ENCODE peak calls at places on chromosomes 11 and 22, in four cellular contexts. M is H7, R is sigmoid colon, V is Caki2. H is an unnamed sample.

GRCh38 chr11:35227551-35228341 is 88.8 kb downstream of the CD44 start:
- DNase-seq in R (no peak), V (no peak), M (no peak), H (no peak)

GRCh38 chr22:19879996-19880785 is 25.5 kb upstream of the GNB1L start:
- DNase-seq in R (peak), M (peak), V (no peak), H (no peak)

GRCh38 chr11:14423633-14424032 is 64.7 kb upstream of the RRAS2 start:
- DNase-seq in M (no peak), V (no peak), R (no peak), H (no peak)

GRCh38 chr11:7527029-7527428 is 13.2 kb downstream of the PPFIBP2 start:
- DNase-seq in V (no peak), R (no peak), M (no peak), H (no peak)

GRCh38 chr22:39012525-39013516 is 1.2 kb upstream of the APOBEC3C start:
- DNase-seq in V (peak), M (no peak), R (no peak), H (no peak)

GRCh38 chr22:44182591-44183588 is 2.2 kb downstream of the PARVG start:
- DNase-seq in V (no peak), R (peak), M (no peak), H (peak)

GRCh38 chr11:121479355-121479754 is 26.6 kb upstream of the SORL1-AS1 start:
- DNase-seq in V (no peak), R (no peak), M (peak), H (no peak)

GRCh38 chr22:39478461-39478860 is 21.6 kb downstream of the MGAT3 start:
- DNase-seq in M (peak), V (peak), R (no peak), H (no peak)

GRCh38 chr11:126176853-126177470 is 34.5 kb downstream of the RPUSD4 start:
- DNase-seq in R (no peak), V (no peak), M (no peak), H (no peak)

GRCh38 chr11:116072776-116073175 is 568.6 kb upstream of the CADM1 start:
- DNase-seq in V (no peak), M (peak), R (no peak), H (no peak)

GRCh38 chr11:32032478-32032877 is 58.4 kb upstream of the RCN1 start:
- DNase-seq in R (no peak), M (no peak), V (no peak), H (no peak)

GRCh38 chr22:24059121-24059520 is 48.0 kb downstream of the CABIN1 start:
- DNase-seq in M (no peak), R (no peak), V (no peak), H (no peak)

GRCh38 chr11:63835156-63835540 is 3.8 kb upstream of the MARK2 start:
- DNase-seq in V (no peak), M (no peak), R (no peak), H (no peak)

GRCh38 chr22:35564975-35565867 is 24.6 kb downstream of the RASD2 start:
- DNase-seq in M (no peak), R (no peak), V (no peak), H (no peak)

GRCh38 chr22:35065796-35066218 is at the start of gene ISX:
- DNase-seq in M (no peak), V (no peak), R (no peak), H (no peak)

GRCh38 chr22:24005201-24005600 is at the start of gene GSTT4:
- DNase-seq in R (peak), V (no peak), M (peak), H (no peak)

GRCh38 chr22:22770280-22770871 is 117.2 kb upstream of the IGLL5 start:
- DNase-seq in R (no peak), M (peak), V (peak), H (no peak)

H was measured in NK-92 treated with Interleukin-12 subunit alpha and Interleukin-12 subunit beta, amount 100 ng/mL, for 24 hours.